ENCODE peak calls at places on chromosomes 2 and 18, in seven cellular contexts. X, V, B, H, P, W and U are unnamed samples.

GRCh38 chr2:223909048-223909741 is 35.9 kb downstream of the WDFY1 start:
- DNase-seq in B (no peak), X (no peak), V (no peak), P (no peak), W (no peak), H (no peak), U (no peak)

GRCh38 chr2:70830333-70830732 is 5.3 kb downstream of the CD207 start:
- DNase-seq in W (no peak), V (no peak), X (no peak), P (no peak), H (no peak), B (peak), U (no peak)

GRCh38 chr2:27914793-27915175 is 24.3 kb downstream of the BABAM2 start:
- DNase-seq in V (peak), B (no peak), P (no peak), W (no peak), X (no peak), H (no peak), U (no peak)

GRCh38 chr2:160167089-160167488 is 33.0 kb downstream of the ITGB6 start:
- DNase-seq in W (no peak), X (no peak), P (no peak), H (no peak), B (no peak), V (no peak), U (no peak)

GRCh38 chr2:187333804-187334203 is 114.2 kb downstream of the CALCRL start:
- DNase-seq in W (no peak), P (no peak), X (no peak), V (no peak), B (no peak), H (no peak), U (no peak)

GRCh38 chr2:12321017-12321641 is 395.6 kb upstream of the TRIB2 start:
- DNase-seq in H (peak), P (no peak), B (peak), W (peak), V (peak), X (peak), U (no peak)

GRCh38 chr18:45175505-45175904 is 439.8 kb upstream of the SLC14A2 start:
- DNase-seq in X (no peak), P (no peak), H (no peak), W (no peak), V (peak), B (no peak), U (no peak)

GRCh38 chr2:70403267-70404053 is 101.6 kb upstream of the FAM136A start:
- DNase-seq in W (no peak), V (no peak), P (no peak), B (no peak), H (no peak), X (no peak), U (no peak)

GRCh38 chr2:6072757-6073156 is 380.6 kb downstream of the SOX11 start:
- DNase-seq in W (no peak), X (no peak), V (no peak), H (no peak), P (no peak), B (no peak), U (no peak)

GRCh38 chr2:49687873-49688272 is 533.6 kb upstream of the FSHR start:
- DNase-seq in P (no peak), B (no peak), W (no peak), V (no peak), X (peak), H (peak), U (no peak)

GRCh38 chr18:74314759-74315463 is 728 bp upstream of the C18orf63 start:
- DNase-seq in H (no peak), P (no peak), B (peak), W (no peak), V (no peak), X (no peak), U (no peak)